ENCODE peak calls at places on chromosomes 7 and 10, in six cellular contexts. One of them, this sample, is unnamed.

GRCh38 chr10:3045471-3046209 is 21.7 kb upstream of the PFKP start:
- DNase-seq in CD8-positive, alpha-beta T cell: no peak
- DNase-seq in A549: peak; percentile 70
- DNase-seq in GM23248: peak; percentile 88
- DNase-seq in IMR-90: peak; percentile 85
- DNase-seq in heart right ventricle: peak; percentile 59
- DNase-seq in this sample: peak; percentile 87

GRCh38 chr10:5293691-5294550 is 70.8 kb upstream of the UCN3 start:
- DNase-seq in CD8-positive, alpha-beta T cell: no peak
- DNase-seq in A549: peak; percentile 77
- DNase-seq in IMR-90: peak; percentile 33
- DNase-seq in heart right ventricle: peak; percentile 21
- DNase-seq in GM23248: peak; percentile 62
- DNase-seq in this sample: no peak

GRCh38 chr7:152120210-152120609 is 94.7 kb downstream of the GALNT11 start:
- DNase-seq in CD8-positive, alpha-beta T cell: no peak
- DNase-seq in A549: no peak
- DNase-seq in heart right ventricle: no peak
- DNase-seq in GM23248: peak; percentile 4
- DNase-seq in IMR-90: peak; percentile 8
- DNase-seq in this sample: peak; percentile 18

GRCh38 chr10:110487411-110488123 is 10.1 kb upstream of the DUSP5 start:
- DNase-seq in CD8-positive, alpha-beta T cell: no peak
- DNase-seq in A549: no peak
- DNase-seq in heart right ventricle: no peak
- DNase-seq in IMR-90: peak; percentile 55
- DNase-seq in GM23248: no peak
- DNase-seq in this sample: no peak

GRCh38 chr7:124662937-124663336 is 102.7 kb downstream of the GPR37 start:
- DNase-seq in GM23248: no peak
- DNase-seq in A549: no peak
- DNase-seq in heart right ventricle: no peak
- DNase-seq in IMR-90: no peak
- DNase-seq in CD8-positive, alpha-beta T cell: no peak
- DNase-seq in this sample: no peak

GRCh38 chr10:61480226-61480625 is 27.0 kb upstream of the TMEM26 start:
- DNase-seq in heart right ventricle: no peak
- DNase-seq in A549: no peak
- DNase-seq in GM23248: no peak
- DNase-seq in CD8-positive, alpha-beta T cell: no peak
- DNase-seq in IMR-90: no peak
- DNase-seq in this sample: no peak

GRCh38 chr7:109503421-109503820 is 933.7 kb downstream of the DNAJB9 start:
- DNase-seq in GM23248: no peak
- DNase-seq in heart right ventricle: peak; percentile 7
- DNase-seq in IMR-90: no peak
- DNase-seq in A549: no peak
- DNase-seq in CD8-positive, alpha-beta T cell: no peak
- DNase-seq in this sample: no peak

GRCh38 chr10:131689016-131689415 is 211.8 kb upstream of the PPP2R2D start:
- DNase-seq in IMR-90: no peak
- DNase-seq in CD8-positive, alpha-beta T cell: no peak
- DNase-seq in GM23248: no peak
- DNase-seq in A549: no peak
- DNase-seq in heart right ventricle: no peak
- DNase-seq in this sample: no peak

DNA sequence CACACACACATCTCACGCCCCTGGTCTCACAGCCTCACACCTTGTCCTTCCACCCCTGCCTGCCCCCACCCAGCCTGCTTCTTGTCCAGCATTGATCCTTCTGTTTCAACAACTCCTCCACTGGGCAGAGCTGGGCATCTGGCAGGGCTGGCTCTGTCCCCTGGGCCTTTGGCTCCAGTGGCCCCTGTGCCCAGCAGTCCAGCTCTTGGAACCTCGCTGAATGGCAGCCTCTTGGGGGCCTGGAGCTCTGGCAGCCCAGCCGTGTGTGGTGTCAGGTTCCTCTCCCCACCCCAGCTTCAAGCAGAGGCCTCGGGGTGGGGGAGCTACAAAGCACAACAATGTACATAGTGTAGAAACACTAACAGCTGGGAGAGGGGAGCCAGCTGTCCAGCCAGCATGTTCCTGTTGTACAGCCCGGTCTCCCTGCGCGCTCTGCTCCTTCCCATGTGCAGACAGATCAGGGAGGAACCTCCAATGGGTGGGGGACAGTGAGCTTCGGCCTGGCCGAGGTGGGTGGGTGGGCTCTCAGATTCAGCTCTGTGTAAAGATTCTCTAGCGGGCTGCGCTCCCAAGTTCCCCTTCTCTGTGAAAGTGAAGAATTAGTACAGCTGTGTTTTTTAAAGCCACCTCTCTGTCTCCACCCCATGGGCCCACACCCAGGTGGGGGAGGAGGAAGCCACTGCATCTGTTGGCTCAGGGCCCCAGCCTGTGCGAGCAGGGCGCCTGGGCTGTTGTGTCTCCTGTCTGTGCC is 19.4 kb downstream of the ZMIZ2 start:
- DNase-seq in IMR-90: peak; percentile 77
- DNase-seq in GM23248: peak; percentile 46
- DNase-seq in CD8-positive, alpha-beta T cell: no peak
- DNase-seq in A549: no peak
- DNase-seq in heart right ventricle: peak; percentile 71
- DNase-seq in this sample: peak; percentile 19
- H3K27ac ChIP-seq in IMR-90: peak overlapping the region; percentile 83
- H3K27ac ChIP-seq in GM23248: no peak overlapping the region
- H3K27ac ChIP-seq in CD8-positive, alpha-beta T cell: no peak overlapping the region
- H3K27ac ChIP-seq in A549: no peak overlapping the region
- H3K27ac ChIP-seq in heart right ventricle: peak overlapping the region; percentile 51
- H3K27ac ChIP-seq in this sample: peak overlapping the region; percentile 14

GRCh38 chr7:91064938-91065337 is 199.3 kb upstream of the FZD1 start:
- DNase-seq in heart right ventricle: no peak
- DNase-seq in GM23248: peak; percentile 73
- DNase-seq in A549: no peak
- DNase-seq in CD8-positive, alpha-beta T cell: no peak
- DNase-seq in IMR-90: peak; percentile 69
- DNase-seq in this sample: peak; percentile 49
- H3K27ac ChIP-seq in heart right ventricle: no peak overlapping the region
- H3K27ac ChIP-seq in GM23248: peak overlapping the region; percentile 35
- H3K27ac ChIP-seq in A549: no peak overlapping the region
- H3K27ac ChIP-seq in CD8-positive, alpha-beta T cell: no peak overlapping the region
- H3K27ac ChIP-seq in IMR-90: no peak overlapping the region
- H3K27ac ChIP-seq in this sample: no peak overlapping the region

GRCh38 chr10:71221586-71222202 is 9.3 kb downstream of the UNC5B start:
- DNase-seq in A549: no peak
- DNase-seq in IMR-90: no peak
- DNase-seq in GM23248: no peak
- DNase-seq in heart right ventricle: no peak
- DNase-seq in CD8-positive, alpha-beta T cell: no peak
- DNase-seq in this sample: no peak
- H3K27ac ChIP-seq in A549: no peak overlapping the region
- H3K27ac ChIP-seq in IMR-90: no peak overlapping the region
- H3K27ac ChIP-seq in GM23248: no peak overlapping the region
- H3K27ac ChIP-seq in heart right ventricle: no peak overlapping the region
- H3K27ac ChIP-seq in CD8-positive, alpha-beta T cell: no peak overlapping the region
- H3K27ac ChIP-seq in this sample: no peak overlapping the region

GRCh38 chr7:137981175-137981574 is 20.7 kb downstream of the CREB3L2 start:
- DNase-seq in A549: no peak
- DNase-seq in IMR-90: no peak
- DNase-seq in GM23248: peak; percentile 54
- DNase-seq in heart right ventricle: no peak
- DNase-seq in CD8-positive, alpha-beta T cell: no peak
- DNase-seq in this sample: no peak

GRCh38 chr7:137976700-137977099 is 25.2 kb downstream of the CREB3L2 start:
- DNase-seq in heart right ventricle: no peak
- DNase-seq in GM23248: peak; percentile 54
- DNase-seq in CD8-positive, alpha-beta T cell: no peak
- DNase-seq in IMR-90: no peak
- DNase-seq in A549: no peak
- DNase-seq in this sample: no peak

GRCh38 chr7:137980308-137980707 is 21.6 kb downstream of the CREB3L2 start:
- DNase-seq in GM23248: no peak
- DNase-seq in CD8-positive, alpha-beta T cell: no peak
- DNase-seq in A549: no peak
- DNase-seq in IMR-90: no peak
- DNase-seq in heart right ventricle: no peak
- DNase-seq in this sample: no peak

GRCh38 chr7:137977173-137977572 is 24.7 kb downstream of the CREB3L2 start:
- DNase-seq in IMR-90: no peak
- DNase-seq in CD8-positive, alpha-beta T cell: no peak
- DNase-seq in GM23248: peak; percentile 76
- DNase-seq in A549: no peak
- DNase-seq in heart right ventricle: no peak
- DNase-seq in this sample: peak; percentile 57

DNA sequence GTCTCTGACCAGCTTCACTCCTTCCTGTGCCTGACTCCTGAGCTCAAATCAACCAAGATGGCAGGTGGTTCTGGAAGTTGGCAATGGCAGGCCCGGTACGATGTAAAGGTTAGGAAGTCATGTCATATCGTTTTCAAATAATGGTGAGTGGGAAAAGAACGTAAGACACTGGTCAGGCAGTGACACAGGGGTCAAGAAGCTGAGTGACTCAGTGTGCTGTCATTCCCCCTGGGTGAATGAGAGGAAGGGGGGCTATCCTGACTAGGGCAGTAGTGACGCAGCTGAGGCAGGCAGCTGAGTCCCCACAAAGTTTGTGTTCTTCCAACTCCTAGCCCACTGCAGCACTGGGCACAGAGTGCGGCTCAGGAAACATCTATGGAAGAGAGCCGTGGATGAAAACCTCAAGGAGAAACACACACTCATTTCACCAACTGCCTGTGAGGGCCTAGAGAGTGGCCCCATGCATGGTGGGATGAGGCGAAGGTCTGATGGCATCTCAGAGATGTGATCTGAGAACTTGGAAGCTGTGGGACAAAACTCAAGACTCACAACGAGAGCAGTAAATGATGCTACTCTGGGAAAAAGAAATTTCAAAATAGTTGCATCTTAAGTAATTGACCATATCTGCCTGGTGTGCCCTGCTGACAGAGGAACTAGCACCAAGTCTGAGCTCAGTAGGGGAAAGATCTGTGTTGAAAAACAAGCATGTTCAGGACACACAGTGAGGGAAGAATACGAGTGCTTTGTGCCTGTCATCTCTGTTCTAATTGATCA is 23.2 kb downstream of the CREB3L2 start:
- DNase-seq in IMR-90: peak; percentile 100
- DNase-seq in GM23248: peak; percentile 98
- DNase-seq in heart right ventricle: peak; percentile 76
- DNase-seq in CD8-positive, alpha-beta T cell: no peak
- DNase-seq in A549: peak; percentile 72
- DNase-seq in this sample: peak; percentile 98
- H3K27ac ChIP-seq in IMR-90: peak overlapping the region; percentile 75
- H3K27ac ChIP-seq in GM23248: peak overlapping the region; percentile 98
- H3K27ac ChIP-seq in heart right ventricle: peak overlapping the region; percentile 66
- H3K27ac ChIP-seq in CD8-positive, alpha-beta T cell: no peak overlapping the region
- H3K27ac ChIP-seq in A549: peak overlapping the region; percentile 73
- H3K27ac ChIP-seq in this sample: peak overlapping the region; percentile 98

GRCh38 chr10:113041841-113042745 is 92.0 kb downstream of the TCF7L2 start:
- DNase-seq in IMR-90: no peak
- DNase-seq in A549: no peak
- DNase-seq in CD8-positive, alpha-beta T cell: no peak
- DNase-seq in GM23248: peak; percentile 57
- DNase-seq in heart right ventricle: no peak
- DNase-seq in this sample: no peak
- H3K27ac ChIP-seq in IMR-90: no peak overlapping the region
- H3K27ac ChIP-seq in A549: peak overlapping the region; percentile 18
- H3K27ac ChIP-seq in CD8-positive, alpha-beta T cell: no peak overlapping the region
- H3K27ac ChIP-seq in GM23248: peak overlapping the region; percentile 35
- H3K27ac ChIP-seq in heart right ventricle: no peak overlapping the region
- H3K27ac ChIP-seq in this sample: no peak overlapping the region

DNA sequence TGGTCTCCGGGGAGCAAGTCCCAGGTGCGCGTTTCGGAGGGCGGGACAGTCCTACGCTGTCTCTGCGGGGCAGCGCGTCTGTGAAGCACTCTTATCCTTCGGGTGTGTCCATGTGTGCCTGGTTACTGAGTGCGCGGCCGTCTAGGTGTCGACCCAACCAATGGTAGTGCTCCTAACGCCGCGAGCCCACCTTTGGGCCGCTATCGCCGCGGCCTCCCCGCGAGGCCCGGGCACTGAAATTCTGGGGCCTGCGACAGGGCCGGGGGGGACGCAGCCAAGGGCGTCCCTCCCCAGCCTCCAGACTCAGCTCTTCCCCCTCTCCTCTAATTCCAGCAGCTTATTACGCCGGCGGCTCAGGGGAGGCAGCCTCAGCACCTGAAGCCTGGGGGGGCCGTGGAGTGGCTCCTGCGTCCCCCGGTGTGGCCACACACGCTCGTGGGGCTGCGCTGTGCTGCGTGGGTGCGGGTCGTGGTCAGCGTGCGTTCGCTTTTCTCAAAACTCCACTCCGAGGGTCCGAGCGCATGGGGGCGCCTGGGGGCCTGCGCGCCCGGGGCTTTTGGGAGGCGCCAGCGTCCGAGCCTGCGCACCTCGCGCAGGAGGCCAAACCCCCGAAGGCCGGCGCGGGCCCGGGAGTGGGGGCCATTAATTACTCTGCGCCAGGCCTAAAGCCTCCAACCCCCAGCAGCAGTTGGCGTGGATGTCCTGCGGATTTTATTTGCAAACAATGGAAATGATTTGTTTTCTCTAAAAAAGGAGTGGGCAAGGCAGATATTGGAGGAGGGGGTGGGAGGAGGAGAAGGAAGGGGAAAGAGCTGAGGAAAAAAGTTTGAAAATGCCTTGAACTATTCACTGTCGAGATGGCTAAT is 3.0 kb upstream of the ZNF503 start:
- DNase-seq in IMR-90: no peak
- DNase-seq in CD8-positive, alpha-beta T cell: no peak
- DNase-seq in A549: no peak
- DNase-seq in heart right ventricle: peak; percentile 11
- DNase-seq in GM23248: no peak
- DNase-seq in this sample: peak; percentile 35
- H3K27ac ChIP-seq in IMR-90: peak overlapping the region; percentile 5
- H3K27ac ChIP-seq in CD8-positive, alpha-beta T cell: no peak overlapping the region
- H3K27ac ChIP-seq in A549: peak overlapping the region; percentile 94
- H3K27ac ChIP-seq in heart right ventricle: peak overlapping the region; percentile 39
- H3K27ac ChIP-seq in GM23248: no peak overlapping the region
- H3K27ac ChIP-seq in this sample: no peak overlapping the region

DNA sequence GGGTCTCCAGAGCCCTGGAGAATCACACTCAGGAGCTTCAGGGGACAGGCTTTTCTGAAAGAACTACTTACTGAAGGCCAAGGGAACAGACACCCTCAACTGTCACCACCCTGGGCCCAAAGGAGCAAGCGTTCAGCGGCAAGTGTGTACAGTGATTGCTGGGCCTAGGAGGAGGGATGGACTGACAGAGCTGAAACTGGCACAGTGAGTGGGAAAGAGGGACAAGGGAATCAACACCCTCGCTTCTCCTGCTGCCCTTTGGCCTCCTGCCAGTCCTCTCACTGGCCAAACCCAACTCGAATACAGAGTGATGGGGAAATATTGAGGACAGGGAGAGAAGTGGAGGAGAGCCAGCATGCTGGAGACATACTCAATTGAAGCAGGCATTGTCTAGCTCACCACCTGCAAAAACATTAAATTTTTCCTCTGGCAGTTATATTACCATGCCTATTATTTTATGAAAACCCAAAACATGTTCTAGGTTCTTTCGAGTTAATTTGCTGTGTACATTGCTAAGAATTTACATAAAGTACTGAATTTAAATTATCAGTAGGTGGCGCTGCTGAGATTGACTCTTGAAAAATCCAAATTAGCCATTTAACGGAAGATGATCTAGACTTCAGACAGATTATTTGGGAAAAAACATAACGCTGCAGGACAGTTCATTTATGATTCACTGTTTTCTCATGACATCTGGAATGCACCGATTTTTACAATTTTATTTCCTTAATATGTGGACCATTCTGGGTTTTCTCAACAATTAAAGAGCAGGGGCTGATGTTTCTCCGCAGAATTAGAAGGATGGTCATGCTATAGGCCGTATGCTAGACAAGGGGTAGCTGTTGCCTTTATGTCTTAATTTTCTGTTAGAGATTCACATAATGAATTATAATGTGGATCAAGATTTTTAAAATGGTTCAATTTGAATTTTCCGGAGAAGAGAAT is 14.7 kb upstream of the TMEM236 start:
- DNase-seq in IMR-90: peak; percentile 55
- DNase-seq in GM23248: peak; percentile 65
- DNase-seq in heart right ventricle: peak; percentile 29
- DNase-seq in A549: peak; percentile 36
- DNase-seq in CD8-positive, alpha-beta T cell: no peak
- DNase-seq in this sample: peak; percentile 34
- H3K27ac ChIP-seq in IMR-90: no peak overlapping the region
- H3K27ac ChIP-seq in GM23248: no peak overlapping the region
- H3K27ac ChIP-seq in heart right ventricle: peak overlapping the region; percentile 12
- H3K27ac ChIP-seq in A549: no peak overlapping the region
- H3K27ac ChIP-seq in CD8-positive, alpha-beta T cell: no peak overlapping the region
- H3K27ac ChIP-seq in this sample: no peak overlapping the region

This sample was measured in fibroblast of lung.